ENCODE peak calls at places on chromosome 22, in six cellular contexts. R, Q, F, O, P and H are unnamed samples.

GRCh38 chr22:42805998-42806481 is 51.0 kb downstream of the ARFGAP3 start:
- DNase-seq in R (no peak), Q (peak; percentile 34), F (no peak), O (no peak), P (peak; percentile 25), H (no peak)

GRCh38 chr22:44147036-44147645 is 33.6 kb upstream of the PARVG start:
- DNase-seq in R (no peak), Q (no peak), F (no peak), O (no peak), P (no peak), H (no peak)

GRCh38 chr22:21855715-21856114 is 11.7 kb downstream of the MAPK1 start:
- DNase-seq in R (no peak), Q (no peak), F (no peak), O (no peak), P (no peak), H (no peak)

GRCh38 chr22:37228106-37229011 is 15.7 kb downstream of the RAC2 start:
- DNase-seq in R (peak; percentile 88), Q (peak; percentile 73), F (no peak), O (no peak), P (no peak), H (no peak)

GRCh38 chr22:49979587-49980264 is 19.2 kb downstream of the PIM3 start:
- DNase-seq in R (no peak), Q (peak; percentile 29), F (no peak), O (no peak), P (peak; percentile 70), H (no peak)

GRCh38 chr22:29633514-29634312 is 30.3 kb downstream of the NF2 start:
- DNase-seq in R (no peak), Q (peak; percentile 90), F (no peak), O (no peak), P (no peak), H (no peak)

GRCh38 chr22:50102946-50103345 is 13.1 kb downstream of the MOV10L1 start:
- DNase-seq in R (no peak), Q (no peak), F (no peak), O (no peak), P (no peak), H (no peak)

GRCh38 chr22:47718337-47718736 is 955.9 kb downstream of the TBC1D22A start:
- DNase-seq in R (no peak), Q (no peak), F (no peak), O (no peak), P (no peak), H (no peak)

GRCh38 chr22:29032584-29032983 is 29.0 kb downstream of the C22orf31 start:
- DNase-seq in R (no peak), Q (peak; percentile 30), F (no peak), O (no peak), P (peak; percentile 34), H (no peak)

GRCh38 chr22:41780714-41781507 is 19.6 kb upstream of the CCDC134 start:
- DNase-seq in R (peak; percentile 97), Q (peak; percentile 50), F (peak; percentile 93), O (peak; percentile 71), P (peak; percentile 67), H (peak; percentile 20)

GRCh38 chr22:19876314-19876940 is 21.8 kb upstream of the GNB1L start:
- DNase-seq in R (peak; percentile 59), Q (no peak), F (no peak), O (no peak), P (no peak), H (no peak)

GRCh38 chr22:44403930-44404329 is 91.2 kb upstream of the SHISAL1 start:
- DNase-seq in R (peak; percentile 56), Q (no peak), F (no peak), O (no peak), P (no peak), H (no peak)

GRCh38 chr22:48719978-48720661 is 1107.6 kb downstream of the BRD1 start:
- DNase-seq in R (peak; percentile 40), Q (no peak), F (no peak), O (peak; percentile 9), P (no peak), H (no peak)

GRCh38 chr22:19429950-19430889 is 1.3 kb downstream of the HIRA start:
- DNase-seq in R (no peak), Q (peak; percentile 78), F (peak; percentile 30), O (peak; percentile 73), P (peak; percentile 40), H (no peak)

GRCh38 chr22:21797444-21798221 is 62.0 kb upstream of the YPEL1 start:
- DNase-seq in R (no peak), Q (peak; percentile 74), F (no peak), O (no peak), P (no peak), H (no peak)

GRCh38 chr22:43481528-43482309 is 69.9 kb downstream of the MPPED1 start:
- DNase-seq in R (peak; percentile 78), Q (no peak), F (no peak), O (peak; percentile 17), P (peak; percentile 37), H (no peak)

GRCh38 chr22:33476716-33477115 is 418.5 kb upstream of the SYN3 start:
- DNase-seq in R (no peak), Q (peak; percentile 43), F (no peak), O (no peak), P (no peak), H (peak; percentile 19)

GRCh38 chr22:28381427-28382167 is 298.0 kb downstream of the TTC28 start:
- DNase-seq in R (no peak), Q (peak; percentile 62), F (no peak), O (no peak), P (no peak), H (no peak)

GRCh38 chr22:46590334-46590733 is 29.9 kb upstream of the GRAMD4 start:
- DNase-seq in R (peak; percentile 76), Q (no peak), F (no peak), O (no peak), P (peak; percentile 73), H (no peak)
- H3K4me1 ChIP-seq in R (peaks cover 90% of the 10 kb centered on the region), Q (peaks cover 3% of the 10 kb centered on the region), F (peaks cover 30% of the 10 kb centered on the region), O (peaks cover 76% of the 10 kb centered on the region), P (peaks cover 98% of the 10 kb centered on the region), H (peaks cover 15% of the 10 kb centered on the region)

DNA sequence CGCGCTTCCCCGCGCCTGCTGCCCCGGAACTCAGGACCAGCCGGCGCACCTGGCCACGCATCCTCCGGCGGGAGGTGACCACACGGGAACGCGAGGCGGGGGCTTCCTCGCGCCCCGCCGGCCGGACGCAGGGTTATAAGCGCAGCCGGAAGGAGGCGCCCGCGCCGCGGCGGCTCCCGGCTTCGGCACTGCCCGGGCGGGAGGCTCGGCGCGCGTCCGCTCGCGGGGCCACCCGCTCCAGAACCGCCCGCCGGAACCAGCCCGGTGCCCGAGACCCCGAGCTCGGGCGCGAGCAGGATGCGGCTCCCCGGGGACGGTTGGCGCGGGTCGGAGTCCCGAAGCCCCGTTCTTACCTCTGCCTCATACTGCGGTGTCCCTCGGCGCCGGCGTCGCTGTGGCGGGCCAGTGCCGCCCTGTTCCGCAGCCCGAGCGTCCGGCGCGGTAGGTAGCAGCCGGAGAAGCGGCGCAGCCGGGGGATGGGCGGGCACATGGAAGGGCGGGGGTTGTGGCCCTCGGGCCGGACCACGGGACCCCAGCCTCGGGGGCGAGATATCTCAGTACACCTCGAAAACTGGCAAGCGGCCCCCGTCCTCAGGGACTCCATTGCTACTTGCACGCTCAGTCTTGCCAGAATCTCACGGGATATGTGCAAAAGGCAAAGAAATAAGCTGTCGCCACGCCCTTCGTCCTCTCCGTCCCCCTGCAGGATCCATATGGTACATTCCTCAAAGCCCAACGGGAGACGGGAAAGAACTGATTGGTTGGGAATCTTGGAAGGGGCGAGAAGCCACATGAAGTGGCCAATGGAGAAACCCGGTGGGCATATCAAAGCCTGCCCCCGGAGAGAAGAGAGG is 23.1 kb downstream of the MICAL3 start:
- DNase-seq in R (peak; percentile 94), Q (peak; percentile 98), F (peak; percentile 73), O (peak; percentile 93), P (peak; percentile 86), H (peak; percentile 84)
- H3K4me1 ChIP-seq in R (peaks cover 78% of the 10 kb centered on the region), Q (no peaks in the 10 kb centered on the region), F (peaks cover 47% of the 10 kb centered on the region), O (peaks cover 31% of the 10 kb centered on the region), P (peaks cover 46% of the 10 kb centered on the region), H (peaks cover 24% of the 10 kb centered on the region)

GRCh38 chr22:46060292-46061123 is 83.5 kb upstream of the WNT7B start:
- DNase-seq in R (no peak), Q (peak; percentile 27), F (no peak), O (no peak), P (peak; percentile 23), H (peak; percentile 10)
- H3K4me1 ChIP-seq in R (peaks cover 99% of the 10 kb centered on the region), Q (peaks cover 30% of the 10 kb centered on the region), F (peaks cover 52% of the 10 kb centered on the region), O (peaks cover 37% of the 10 kb centered on the region), P (peaks cover 100% of the 10 kb centered on the region), H (peaks cover 87% of the 10 kb centered on the region)

GRCh38 chr22:46542011-46542985 is 4.9 kb upstream of the CELSR1 start:
- DNase-seq in R (peak; percentile 93), Q (peak; percentile 53), F (peak; percentile 61), O (peak; percentile 77), P (peak; percentile 80), H (peak; percentile 39)
- H3K4me1 ChIP-seq in R (peaks cover 29% of the 10 kb centered on the region), Q (peaks cover 8% of the 10 kb centered on the region), F (no peaks in the 10 kb centered on the region), O (no peaks in the 10 kb centered on the region), P (peaks cover 56% of the 10 kb centered on the region), H (peaks cover 5% of the 10 kb centered on the region)

DNA sequence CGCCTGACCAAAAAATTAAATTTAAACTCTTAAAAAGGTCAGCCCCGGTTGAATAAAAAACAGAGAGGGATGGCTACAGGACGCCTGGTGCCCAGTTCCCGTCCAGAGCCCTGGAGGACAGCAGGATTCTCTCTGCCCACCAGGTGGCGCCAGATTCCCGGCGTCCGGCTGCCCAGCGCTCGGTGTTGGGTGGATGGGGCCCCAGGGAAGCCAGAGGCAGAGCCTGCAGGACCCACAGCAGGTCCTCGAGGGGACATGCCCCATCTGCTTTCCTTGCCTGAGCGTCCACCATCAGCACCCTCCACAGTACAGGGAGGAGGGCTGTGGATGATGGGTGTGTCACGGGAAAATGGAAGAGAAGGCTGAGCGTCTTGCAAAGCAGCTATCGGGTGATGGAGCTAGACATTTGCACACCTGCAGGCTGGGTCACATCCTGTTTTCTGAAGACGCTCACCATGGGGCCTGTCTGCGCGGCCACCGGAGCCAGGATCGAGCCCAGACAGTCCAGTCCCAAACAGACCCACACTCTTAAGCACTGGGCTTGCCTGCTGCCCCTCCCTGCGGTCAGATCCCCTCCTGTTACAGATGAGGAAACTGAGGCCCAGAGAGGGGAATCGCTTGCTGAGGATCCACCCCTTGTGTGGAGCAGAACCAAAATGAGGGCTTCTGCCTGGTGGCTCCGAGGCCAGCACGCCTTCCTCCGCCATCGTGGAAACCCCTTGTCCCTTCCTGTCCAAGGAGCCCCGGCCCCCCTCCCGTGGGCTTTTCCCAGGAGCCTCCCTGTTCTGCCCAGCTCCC is 18.5 kb upstream of the CBX7 start:
- DNase-seq in R (peak; percentile 97), Q (peak; percentile 43), F (peak; percentile 83), O (peak; percentile 72), P (peak; percentile 88), H (peak; percentile 72)
- H3K4me1 ChIP-seq in R (peaks cover 57% of the 10 kb centered on the region), Q (peaks cover 29% of the 10 kb centered on the region), F (peaks cover 52% of the 10 kb centered on the region), O (peaks cover 17% of the 10 kb centered on the region), P (peaks cover 50% of the 10 kb centered on the region), H (peaks cover 45% of the 10 kb centered on the region)